ENCODE peak calls at places on chromosomes 11 and 22, in eight cellular contexts. S, Z, L, A, R, O, D and K are unnamed samples.

GRCh38 chr22:26170795-26171194 is 1.5 kb downstream of the SEZ6L start:
- DNase-seq in S (no peak), A (no peak), L (no peak), Z (no peak), D (no peak), R (no peak), O (no peak), K (no peak)

GRCh38 chr11:40228671-40229070 is 1230.8 kb downstream of the LRRC4C start:
- DNase-seq in L (no peak), D (no peak), R (no peak), S (no peak), O (no peak), A (no peak), Z (no peak), K (no peak)

GRCh38 chr11:64538501-64538951 is 52.5 kb upstream of the SLC22A12 start:
- DNase-seq in D (no peak), Z (no peak), A (no peak), R (no peak), O (no peak), S (no peak), L (peak; percentile 55), K (no peak)

GRCh38 chr11:131038597-131038996 is 122.3 kb upstream of the SNX19 start:
- DNase-seq in S (no peak), R (no peak), L (no peak), O (no peak), D (peak; percentile 3), Z (no peak), A (no peak), K (no peak)

GRCh38 chr22:24969588-24970301 is 17.2 kb downstream of the KIAA1671 start:
- DNase-seq in R (no peak), A (peak; percentile 73), D (peak; percentile 73), O (peak; percentile 89), S (no peak), Z (peak; percentile 86), L (no peak), K (no peak)

GRCh38 chr22:43891360-43892182 is at the start of gene PNPLA5:
- DNase-seq in Z (no peak), S (no peak), L (peak; percentile 68), R (no peak), A (no peak), O (no peak), D (peak; percentile 40), K (peak; percentile 40)

GRCh38 chr22:21582801-21583740 is 15.6 kb downstream of the UBE2L3 start:
- DNase-seq in D (no peak), S (no peak), L (no peak), A (no peak), Z (no peak), R (no peak), O (no peak), K (no peak)

GRCh38 chr11:84543367-84544159 is 1083.6 kb downstream of the DLG2 start:
- DNase-seq in O (no peak), A (no peak), R (no peak), L (no peak), S (no peak), D (peak; percentile 6), Z (no peak), K (peak; percentile 41)

GRCh38 chr11:14189874-14190273 is 169.1 kb downstream of the RRAS2 start:
- DNase-seq in L (no peak), A (peak; percentile 63), D (no peak), Z (no peak), R (no peak), O (peak; percentile 88), S (no peak), K (no peak)

GRCh38 chr11:692824-693414 is 2.1 kb downstream of the DEAF1 start:
- DNase-seq in A (no peak), R (no peak), L (no peak), D (no peak), Z (no peak), O (no peak), S (peak; percentile 62), K (no peak)

GRCh38 chr11:46892109-46892508 is 26.2 kb downstream of the LRP4 start:
- DNase-seq in A (no peak), Z (no peak), O (no peak), S (no peak), R (no peak), L (no peak), D (no peak), K (no peak)

GRCh38 chr11:23564370-23564769 is 704.1 kb upstream of the CCDC179 start:
- DNase-seq in L (no peak), Z (no peak), O (no peak), S (no peak), A (no peak), R (no peak), D (no peak), K (no peak)

GRCh38 chr22:43312608-43313007 is 30.6 kb downstream of the SCUBE1 start:
- DNase-seq in L (peak; percentile 45), R (no peak), Z (no peak), S (no peak), A (no peak), D (no peak), O (no peak), K (no peak)

GRCh38 chr22:28220626-28221363 is 301.7 kb upstream of the PITPNB start:
- DNase-seq in S (no peak), D (no peak), Z (no peak), R (no peak), L (no peak), O (no peak), A (no peak), K (no peak)

GRCh38 chr22:44918925-44919392 is 90.8 kb downstream of the PHF21B start:
- DNase-seq in S (no peak), R (no peak), O (no peak), D (no peak), Z (no peak), A (peak; percentile 23), L (no peak), K (no peak)

GRCh38 chr11:94526645-94527438 is 14.6 kb downstream of the C11orf97 start:
- DNase-seq in Z (no peak), S (no peak), A (no peak), D (no peak), L (no peak), R (no peak), O (no peak), K (no peak)

GRCh38 chr22:36010913-36011312 is 17.7 kb downstream of the RBFOX2 start:
- DNase-seq in A (no peak), O (no peak), D (peak; percentile 86), Z (peak; percentile 49), R (no peak), S (no peak), L (no peak), K (no peak)

GRCh38 chr11:94794287-94795168 is 26.4 kb downstream of the AMOTL1 start:
- DNase-seq in D (peak; percentile 99), O (peak; percentile 89), L (peak; percentile 73), Z (peak; percentile 93), S (no peak), R (no peak), A (peak; percentile 87), K (no peak)

GRCh38 chr11:107916671-107917241 is 11.5 kb upstream of the RAB39A start:
- DNase-seq in R (no peak), S (no peak), L (no peak), O (no peak), A (peak; percentile 50), D (peak; percentile 8), Z (no peak), K (no peak)

GRCh38 chr11:122138759-122139594 is 23.0 kb upstream of the BLID start:
- DNase-seq in A (no peak), Z (peak; percentile 44), R (no peak), D (peak; percentile 77), L (no peak), S (no peak), O (no peak), K (no peak)

GRCh38 chr22:40180403-40180802 is 2.7 kb downstream of the TNRC6B start:
- DNase-seq in S (no peak), D (no peak), R (no peak), L (no peak), O (no peak), Z (no peak), A (no peak), K (no peak)
- H3K4me1 ChIP-seq in S (peaks cover 28% of the 10 kb centered on the region), D (peaks cover 13% of the 10 kb centered on the region), R (peaks cover 92% of the 10 kb centered on the region), L (peaks cover 64% of the 10 kb centered on the region), O (no peaks in the 10 kb centered on the region), Z (peaks cover 51% of the 10 kb centered on the region), A (no peaks in the 10 kb centered on the region), K (peaks cover 47% of the 10 kb centered on the region)

GRCh38 chr22:19825904-19826618 is 28.6 kb downstream of the GNB1L start:
- DNase-seq in O (no peak), Z (no peak), D (no peak), S (no peak), L (no peak), R (no peak), A (peak; percentile 75), K (no peak)
- H3K4me3 ChIP-seq in O (no peak overlapping the region), Z (no peak overlapping the region), D (no peak overlapping the region), S (no peak overlapping the region), L (no peak overlapping the region), R (no peak overlapping the region), A (no peak overlapping the region), K (no peak overlapping the region)

GRCh38 chr11:109034341-109034696 is 369.4 kb downstream of the DDX10 start:
- DNase-seq in O (no peak), L (no peak), S (no peak), D (peak; percentile 92), Z (peak; percentile 78), A (no peak), R (no peak), K (no peak)

GRCh38 chr11:109027851-109028250 is 363.0 kb downstream of the DDX10 start:
- DNase-seq in A (no peak), D (no peak), Z (no peak), L (no peak), O (no peak), R (no peak), S (no peak), K (no peak)

GRCh38 chr11:109033627-109034340 is 368.9 kb downstream of the DDX10 start:
- DNase-seq in S (no peak), O (no peak), A (no peak), Z (peak; percentile 95), L (no peak), D (peak; percentile 99), R (no peak), K (no peak)

GRCh38 chr11:109026891-109027489 is 362.1 kb downstream of the DDX10 start:
- DNase-seq in Z (no peak), D (peak; percentile 50), R (no peak), A (no peak), S (no peak), L (no peak), O (no peak), K (no peak)

GRCh38 chr11:109029927-109030326 is 365.1 kb downstream of the DDX10 start:
- DNase-seq in D (no peak), L (no peak), A (no peak), O (no peak), S (no peak), R (no peak), Z (no peak), K (no peak)
- H3K27me3 ChIP-seq in D (no peaks in the 10 kb centered on the region), L (no peaks in the 10 kb centered on the region), A (no peaks in the 10 kb centered on the region), O (no peaks in the 10 kb centered on the region), S (no peaks in the 10 kb centered on the region), R (no peaks in the 10 kb centered on the region), Z (no peaks in the 10 kb centered on the region), K (no peaks in the 10 kb centered on the region)

DNA sequence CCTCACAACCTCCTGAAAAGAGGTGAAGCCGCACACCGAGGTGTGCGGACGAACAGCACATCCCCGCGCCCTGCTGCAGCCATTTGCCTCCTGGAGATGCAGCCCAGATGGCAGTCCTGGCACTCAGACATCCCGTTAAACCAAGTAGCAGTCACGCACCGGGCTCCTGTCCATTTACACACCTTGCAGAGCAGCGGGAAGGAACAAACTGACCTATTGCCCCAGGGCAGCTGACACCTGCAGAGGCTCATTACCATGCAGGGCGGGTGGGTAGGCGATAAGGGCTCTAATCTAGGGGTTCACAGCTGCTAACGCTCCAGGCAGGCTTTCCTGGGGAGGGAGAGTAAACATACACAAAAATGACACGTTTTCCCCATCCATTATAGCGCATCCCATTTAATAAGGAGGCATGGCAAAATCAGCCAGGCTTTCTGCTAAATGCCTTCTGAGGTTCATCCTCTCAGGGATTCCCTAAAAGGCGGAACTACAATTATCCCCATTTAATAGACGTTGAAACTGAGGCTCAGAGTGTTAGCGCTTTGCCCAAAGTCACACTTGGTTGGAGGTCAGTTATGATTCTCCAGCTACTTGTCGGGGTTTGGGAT is 788 bp upstream of the EHBP1L1 start:
- DNase-seq in Z (peak; percentile 46), L (no peak), O (no peak), D (no peak), S (no peak), R (no peak), A (no peak), K (no peak)
- H3K4me1 ChIP-seq in Z (peaks cover 50% of the 10 kb centered on the region), L (peaks cover 56% of the 10 kb centered on the region), O (peaks cover 3% of the 10 kb centered on the region), D (peaks cover 46% of the 10 kb centered on the region), S (peaks cover 62% of the 10 kb centered on the region), R (peaks cover 87% of the 10 kb centered on the region), A (peaks cover 6% of the 10 kb centered on the region), K (peaks cover 25% of the 10 kb centered on the region)